ENCODE peak calls at places on chromosomes 6 and 20, in ten cellular contexts. Q is HCT116, O is GM12878, E is body of pancreas, V is heart left ventricle, J is suprapubic skin, R is ovary, K is transverse colon, H is A549, N is IMR-90. X is an unnamed sample.

GRCh38 chr20:39342463-39342862 is 380.3 kb downstream of the DHX35 start:
- DNase-seq in Q (no peak), O (peak), E (no peak), V (no peak), J (no peak), R (no peak), K (no peak), H (no peak), N (no peak), X (no peak)

GRCh38 chr6:112203577-112204349 is 50.6 kb downstream of the LAMA4 start:
- DNase-seq in Q (peak), O (no peak), E (no peak), V (no peak), J (no peak), R (no peak), K (no peak), H (peak), N (peak), X (no peak)

GRCh38 chr6:27237089-27237723 is 10.3 kb upstream of the PRSS16 start:
- DNase-seq in Q (peak), O (no peak), E (peak), V (no peak), J (no peak), R (no peak), K (no peak), H (no peak), N (peak), X (no peak)

GRCh38 chr6:125749864-125750691 is 646 bp downstream of the HEY2 start:
- DNase-seq in Q (no peak), O (no peak), E (no peak), V (peak), J (no peak), R (peak), K (peak), H (no peak), N (no peak), X (peak)

GRCh38 chr20:16392346-16392745 is 180.9 kb downstream of the KIF16B start:
- DNase-seq in Q (no peak), O (peak), E (no peak), V (no peak), J (no peak), R (no peak), K (no peak), H (no peak), N (no peak), X (no peak)

GRCh38 chr20:57157106-57157691 is 109.2 kb downstream of the BMP7 start:
- DNase-seq in Q (no peak), O (no peak), E (no peak), V (peak), J (no peak), R (no peak), K (no peak), H (no peak), N (no peak), X (no peak)

GRCh38 chr6:44221291-44221960 is 2.0 kb upstream of the SLC29A1 start:
- DNase-seq in Q (no peak), O (no peak), E (peak), V (peak), J (peak), R (peak), K (peak), H (peak), N (peak), X (peak)

GRCh38 chr6:96990462-96990861 is 65.9 kb downstream of the KLHL32 start:
- DNase-seq in Q (no peak), O (no peak), E (no peak), V (no peak), J (no peak), R (no peak), K (no peak), H (no peak), N (no peak), X (no peak)

GRCh38 chr6:139751179-139751578 is 376.7 kb upstream of the CITED2 start:
- DNase-seq in Q (no peak), O (no peak), E (no peak), V (no peak), J (no peak), R (no peak), K (no peak), H (no peak), N (peak), X (no peak)

GRCh38 chr6:148438593-148438992 is 96.0 kb downstream of the SASH1 start:
- DNase-seq in Q (no peak), O (no peak), E (no peak), V (no peak), J (no peak), R (no peak), K (no peak), H (no peak), N (peak), X (no peak)

GRCh38 chr6:68738039-68738438 is 103.0 kb downstream of the ADGRB3 start:
- DNase-seq in Q (no peak), O (no peak), E (no peak), V (no peak), J (no peak), R (no peak), K (no peak), H (no peak), N (no peak), X (no peak)

GRCh38 chr6:142521791-142522190 is 220.0 kb downstream of the ADGRG6 start:
- DNase-seq in Q (no peak), O (no peak), E (no peak), V (no peak), J (no peak), R (no peak), K (no peak), H (no peak), N (no peak), X (no peak)

GRCh38 chr20:25467441-25467840 is 60.0 kb downstream of the GINS1 start:
- DNase-seq in Q (no peak), O (no peak), E (no peak), V (no peak), J (no peak), R (no peak), K (no peak), H (no peak), N (no peak), X (no peak)

GRCh38 chr6:121093928-121094327 is 240.4 kb downstream of the TBC1D32 start:
- DNase-seq in Q (no peak), O (no peak), E (no peak), V (no peak), J (no peak), R (no peak), K (no peak), H (no peak), N (peak), X (no peak)

GRCh38 chr20:33249456-33249855 is 13.7 kb downstream of the BPIFA1 start:
- DNase-seq in Q (no peak), O (no peak), E (no peak), V (no peak), J (no peak), R (no peak), K (no peak), H (no peak), N (no peak), X (no peak)

GRCh38 chr20:33251496-33251895 is 15.7 kb downstream of the BPIFA1 start:
- DNase-seq in Q (no peak), O (no peak), E (no peak), V (no peak), J (no peak), R (no peak), K (no peak), H (no peak), N (no peak), X (no peak)

GRCh38 chr20:33255005-33255404 is 19.2 kb downstream of the BPIFA1 start:
- DNase-seq in Q (no peak), O (no peak), E (no peak), V (no peak), J (no peak), R (no peak), K (no peak), H (no peak), N (no peak), X (no peak)

GRCh38 chr20:33252460-33252859 is 16.7 kb downstream of the BPIFA1 start:
- DNase-seq in Q (no peak), O (no peak), E (no peak), V (no peak), J (no peak), R (no peak), K (no peak), H (no peak), N (no peak), X (no peak)

GRCh38 chr20:33250666-33251065 is 14.9 kb downstream of the BPIFA1 start:
- DNase-seq in Q (no peak), O (no peak), E (no peak), V (no peak), J (no peak), R (no peak), K (no peak), H (no peak), N (no peak), X (no peak)
- H3K4me3 ChIP-seq in Q (no peak), O (no peak), E (no peak), V (no peak), J (no peak), R (no peak), K (no peak), H (no peak), N (no peak), X (no peak)

DNA sequence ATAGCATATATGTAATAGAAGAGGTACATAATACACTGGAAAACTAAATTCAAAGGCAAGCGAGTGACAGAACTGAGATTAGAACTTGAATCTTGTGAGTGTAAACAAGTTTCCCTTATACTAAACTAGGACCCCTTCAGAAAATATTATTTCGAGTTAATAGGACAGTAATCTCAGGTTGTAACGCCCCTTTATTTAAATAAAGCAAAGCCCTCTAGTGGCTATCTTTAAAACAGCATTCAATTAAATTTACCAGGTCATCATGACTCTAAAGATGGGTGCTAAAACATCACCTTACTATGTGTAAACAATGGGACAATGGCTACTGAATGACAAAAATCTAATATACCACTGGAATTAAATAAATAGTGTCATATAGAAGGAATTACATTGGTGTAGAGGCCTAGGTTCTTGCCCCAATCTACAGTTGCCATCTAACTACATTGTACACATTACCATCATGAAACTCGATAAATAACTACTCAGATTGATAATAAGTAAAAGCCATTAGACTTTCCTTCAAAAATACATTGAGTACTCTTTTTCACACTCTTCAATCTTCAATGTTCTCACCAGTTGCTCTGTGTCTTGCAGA is 255.4 kb upstream of the IRAK1BP1 start:
- DNase-seq in Q (no peak), O (no peak), E (no peak), V (no peak), J (no peak), R (no peak), K (no peak), H (peak), N (no peak), X (no peak)
- TF ChIP-seq POLR2A in Q (no peak), O (no peak), E (no peak), V (no peak), J (no peak), R (no peak), K (no peak), H (no peak), N (no peak), X (no peak)

GRCh38 chr20:38222923-38223742 is 37.4 kb downstream of the KIAA1755 start:
- DNase-seq in Q (no peak), O (no peak), E (no peak), V (no peak), J (no peak), R (no peak), K (no peak), H (no peak), N (no peak), X (no peak)
- TF ChIP-seq CTCF in Q (no peak), O (no peak), E (no peak), V (peak), J (no peak), R (no peak), K (peak), H (no peak), N (no peak), X (no peak)

GRCh38 chr20:63178889-63179751 is 36.8 kb downstream of the YTHDF1 start:
- DNase-seq in Q (peak), O (no peak), E (peak), V (peak), J (no peak), R (no peak), K (peak), H (no peak), N (peak), X (no peak)
- H3K4me3 ChIP-seq in Q (no peak), O (no peak), E (no peak), V (no peak), J (peak), R (no peak), K (no peak), H (peak), N (no peak), X (no peak)

DNA sequence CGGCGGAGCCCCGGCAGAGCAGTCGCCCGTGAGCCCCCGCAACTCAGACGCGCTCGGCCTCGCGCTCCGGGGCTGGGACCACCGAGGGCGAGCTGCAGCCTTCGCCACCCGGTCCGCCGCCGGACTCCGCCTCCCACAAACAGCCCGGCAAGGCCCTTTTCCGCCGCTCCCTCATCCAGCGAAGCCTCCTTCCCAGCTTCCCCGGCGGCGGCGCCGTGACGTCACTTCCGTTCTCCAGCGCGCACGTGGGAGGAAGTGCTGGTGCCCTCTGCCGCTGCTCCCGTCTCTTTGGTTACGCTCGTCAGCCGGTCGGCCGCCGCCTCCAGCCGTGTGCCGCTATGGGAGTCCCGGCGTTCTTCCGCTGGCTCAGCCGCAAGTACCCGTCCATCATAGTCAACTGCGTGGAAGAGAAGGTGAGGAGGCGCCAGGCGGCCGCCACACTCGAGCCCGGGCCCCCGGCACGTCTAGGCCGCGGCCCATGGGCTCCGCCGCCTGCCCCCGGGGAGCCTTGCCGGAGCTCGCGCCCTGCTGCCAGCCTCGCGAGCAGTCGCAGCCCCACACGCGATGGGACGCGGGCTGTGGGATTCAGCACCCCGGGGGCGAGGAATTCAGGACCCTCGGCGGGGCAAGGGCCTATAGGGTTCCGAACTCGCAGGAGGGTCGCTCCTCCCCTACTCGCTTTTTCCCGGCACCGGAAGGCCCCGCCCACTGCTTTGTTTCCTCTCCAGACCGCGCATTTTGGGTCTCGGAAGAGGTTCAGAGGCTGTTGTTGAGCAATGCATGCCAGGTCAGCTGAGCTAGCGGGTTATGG is at the start of gene XRN2:
- DNase-seq in Q (peak), O (peak), E (peak), V (peak), J (peak), R (peak), K (peak), H (peak), N (peak), X (peak)
- TF ChIP-seq POLR2A in Q (peak), O (peak), E (peak), V (peak), J (no peak), R (peak), K (peak), H (peak), N (peak), X (peak)

GRCh38 chr6:137165375-137166246 is 7.8 kb downstream of the IL22RA2 start:
- DNase-seq in Q (peak), O (peak), E (peak), V (no peak), J (no peak), R (no peak), K (peak), H (peak), N (no peak), X (peak)
- TF ChIP-seq CTCF in Q (peak), O (peak), E (peak), V (peak), J (no peak), R (no peak), K (no peak), H (peak), N (peak), X (peak)

GRCh38 chr6:167906899-167907298 is 80.2 kb downstream of the AFDN start:
- DNase-seq in Q (no peak), O (no peak), E (peak), V (peak), J (peak), R (peak), K (peak), H (no peak), N (no peak), X (peak)
- H3K4me3 ChIP-seq in Q (no peak), O (no peak), E (no peak), V (no peak), J (no peak), R (no peak), K (no peak), H (no peak), N (no peak), X (no peak)

GRCh38 chr6:26172496-26172958 is 85.3 kb downstream of the HFE start:
- DNase-seq in Q (no peak), O (no peak), E (peak), V (peak), J (no peak), R (peak), K (peak), H (no peak), N (peak), X (no peak)
- TF ChIP-seq POLR2A in Q (no peak), O (peak), E (no peak), V (no peak), J (no peak), R (no peak), K (no peak), H (no peak), N (no peak), X (no peak)

GRCh38 chr6:40585218-40585617 is 1.9 kb downstream of the LRFN2 start:
- DNase-seq in Q (no peak), O (no peak), E (no peak), V (no peak), J (no peak), R (no peak), K (no peak), H (no peak), N (no peak), X (no peak)
- TF ChIP-seq CTCF in Q (no peak), O (no peak), E (no peak), V (no peak), J (no peak), R (no peak), K (no peak), H (no peak), N (no peak), X (no peak)

X was measured in right lobe of liver.